ENCODE peak calls at places on chromosomes 3 and 15, in six cellular contexts. A is stromal cell of bone marrow, V is HEK293T, B is mucosa of descending colon, K is activated T-cell treated with anti-CD3 and anti-CD28 coated beads for 1 hour, D is aorta. W is an unnamed sample.

GRCh38 chr3:59978979-59979378 is 929.2 kb upstream of the CFAP20DC start:
- DNase-seq in A (no peak), V (no peak), B (no peak), K (no peak), D (no peak), W (no peak)

GRCh38 chr3:79516795-79517194 is 251.0 kb downstream of the ROBO1 start:
- DNase-seq in A (no peak), V (no peak), B (no peak), K (no peak), D (no peak), W (no peak)

GRCh38 chr15:78179286-78179840 is 30.2 kb downstream of the IDH3A start:
- DNase-seq in A (no peak), V (no peak), B (no peak), K (no peak), D (no peak), W (no peak)

GRCh38 chr3:130906374-130906995 is 12.6 kb downstream of the ATP2C1 start:
- DNase-seq in A (no peak), V (no peak), B (no peak), K (no peak), D (no peak), W (no peak)

GRCh38 chr15:60649845-60650548 is 171.1 kb upstream of the ICE2 start:
- DNase-seq in A (no peak), V (no peak), B (no peak), K (no peak), D (no peak), W (no peak)

GRCh38 chr3:39748002-39748401 is 61.4 kb upstream of the MYRIP start:
- DNase-seq in A (no peak), V (no peak), B (no peak), K (no peak), D (no peak), W (no peak)

GRCh38 chr15:42392309-42393024 is 33.2 kb downstream of the CAPN3 start:
- DNase-seq in A (no peak), V (no peak), B (peak), K (no peak), D (no peak), W (no peak)

GRCh38 chr3:146155022-146155421 is 6.0 kb downstream of the PLOD2 start:
- DNase-seq in A (no peak), V (no peak), B (no peak), K (no peak), D (no peak), W (no peak)

GRCh38 chr3:72448858-72449257 is 399.4 kb downstream of the SHQ1 start:
- DNase-seq in A (no peak), V (no peak), B (no peak), K (no peak), D (no peak), W (no peak)

GRCh38 chr15:69170597-69170996 is 10.2 kb downstream of the GLCE start:
- DNase-seq in A (no peak), V (no peak), B (no peak), K (no peak), D (no peak), W (peak)

GRCh38 chr3:111236833-111237713 is 165.5 kb downstream of the NECTIN3 start:
- DNase-seq in A (peak), V (no peak), B (no peak), K (no peak), D (no peak), W (no peak)

GRCh38 chr3:65742914-65743313 is 295.8 kb downstream of the MAGI1 start:
- DNase-seq in A (no peak), V (no peak), B (no peak), K (no peak), D (no peak), W (no peak)

GRCh38 chr15:70362911-70363310 is 265.2 kb upstream of the TLE3 start:
- DNase-seq in A (no peak), V (peak), B (peak), K (no peak), D (no peak), W (no peak)

GRCh38 chr3:105503191-105503593 is 136.5 kb downstream of the ALCAM start:
- DNase-seq in A (no peak), V (no peak), B (no peak), K (no peak), D (no peak), W (no peak)

GRCh38 chr3:17183951-17184550 is 299.3 kb downstream of the PLCL2 start:
- DNase-seq in A (peak), V (no peak), B (no peak), K (no peak), D (no peak), W (no peak)

GRCh38 chr15:89615135-89615534 is 39.9 kb downstream of the TICRR start:
- DNase-seq in A (no peak), V (no peak), B (no peak), K (no peak), D (no peak), W (no peak)

GRCh38 chr3:73622135-73622534 is 2.6 kb downstream of the PDZRN3 start:
- DNase-seq in A (no peak), V (no peak), B (peak), K (no peak), D (peak), W (no peak)

GRCh38 chr15:26697913-26698312 is 75.0 kb downstream of the GABRB3 start:
- DNase-seq in A (no peak), V (no peak), B (no peak), K (no peak), D (no peak), W (no peak)

GRCh38 chr3:126107203-126107939 is 23.4 kb upstream of the SLC41A3 start:
- DNase-seq in A (no peak), V (no peak), B (no peak), K (no peak), D (no peak), W (no peak)

GRCh38 chr3:178060406-178060805 is 475.8 kb upstream of the KCNMB2 start:
- DNase-seq in A (peak), V (no peak), B (no peak), K (no peak), D (no peak), W (no peak)

GRCh38 chr3:126106336-126107202 is 22.6 kb upstream of the SLC41A3 start:
- DNase-seq in A (no peak), V (no peak), B (no peak), K (no peak), D (no peak), W (no peak)

GRCh38 chr15:52290800-52291199 is 4.8 kb downstream of the MYO5C start:
- DNase-seq in A (no peak), V (no peak), B (no peak), K (no peak), D (no peak), W (no peak)

GRCh38 chr3:46662771-46663551 is 30.5 kb downstream of the ALS2CL start:
- DNase-seq in A (peak), V (no peak), B (no peak), K (no peak), D (no peak), W (no peak)

GRCh38 chr3:13138566-13139145 is 65.4 kb upstream of the IQSEC1 start:
- DNase-seq in A (no peak), V (no peak), B (no peak), K (no peak), D (no peak), W (no peak)

GRCh38 chr15:94287794-94288246 is 56.5 kb downstream of the MCTP2 start:
- DNase-seq in A (no peak), V (no peak), B (no peak), K (no peak), D (no peak), W (no peak)

GRCh38 chr3:56783644-56784451 is 17.9 kb downstream of the ARHGEF3 start:
- DNase-seq in A (peak), V (no peak), B (no peak), K (peak), D (peak), W (no peak)

GRCh38 chr3:10389995-10390394 is 69.1 kb upstream of the SEC13 start:
- DNase-seq in A (no peak), V (no peak), B (no peak), K (no peak), D (no peak), W (no peak)

GRCh38 chr3:29057326-29057725 is 223.5 kb upstream of the RBMS3 start:
- DNase-seq in A (peak), V (no peak), B (no peak), K (no peak), D (no peak), W (no peak)

GRCh38 chr3:150545419-150546225 is 674 bp downstream of the SERP1 start:
- DNase-seq in A (no peak), V (peak), B (no peak), K (peak), D (peak), W (peak)

GRCh38 chr3:163129287-163129686 is 1632.7 kb downstream of the OTOL1 start:
- DNase-seq in A (no peak), V (no peak), B (no peak), K (no peak), D (no peak), W (no peak)

GRCh38 chr3:158791259-158791920 is 10.5 kb upstream of the MFSD1 start:
- DNase-seq in A (no peak), V (peak), B (no peak), K (no peak), D (no peak), W (peak)

GRCh38 chr3:62237296-62237948 is 135.9 kb downstream of the FEZF2 start:
- DNase-seq in A (no peak), V (no peak), B (no peak), K (no peak), D (no peak), W (no peak)

GRCh38 chr3:94716326-94717018 is 653.6 kb downstream of the NSUN3 start:
- DNase-seq in A (no peak), V (no peak), B (no peak), K (no peak), D (no peak), W (no peak)

GRCh38 chr3:59023612-59024011 is 26.2 kb downstream of the CFAP20DC start:
- DNase-seq in A (no peak), V (no peak), B (no peak), K (no peak), D (no peak), W (no peak)

W was measured in NCI-H1436.